ENCODE peak calls at places on chromosomes 4 and X, in four cellular contexts. I is spleen, J is Panc1, A is fibroblast of lung. F is an unnamed sample.

GRCh38 chrX:21974011-21974385 is 33.5 kb downstream of the SMS start:
- DNase-seq in I (no peak), A (peak; percentile 46), J (no peak), F (no peak)

GRCh38 chr4:3744232-3744631 is 22.0 kb upstream of the ADRA2C start:
- DNase-seq in J (no peak), A (no peak), I (no peak), F (no peak)

GRCh38 chr4:170853422-170854021 is 763.8 kb upstream of the AADAT start:
- DNase-seq in I (no peak), J (peak; percentile 4), A (peak; percentile 3), F (peak; percentile 47)

GRCh38 chr4:19735012-19735411 is 516.7 kb upstream of the SLIT2 start:
- DNase-seq in J (no peak), I (no peak), A (no peak), F (no peak)

GRCh38 chr4:151801547-151802516 is 41.0 kb upstream of the GATB start:
- DNase-seq in I (no peak), J (peak; percentile 15), A (peak; percentile 32), F (no peak)

GRCh38 chr4:167854881-167855280 is 237.5 kb upstream of the ANXA10 start:
- DNase-seq in J (no peak), I (no peak), A (no peak), F (no peak)

GRCh38 chrX:139203681-139204575 is 326.6 kb upstream of the F9 start:
- DNase-seq in I (peak; percentile 83), J (no peak), A (peak; percentile 37), F (peak; percentile 70)

GRCh38 chr4:108646706-108647105 is 3.7 kb upstream of the OSTC start:
- DNase-seq in J (no peak), A (no peak), I (no peak), F (no peak)

GRCh38 chr4:148367756-148368155 is 74.5 kb downstream of the NR3C2 start:
- DNase-seq in J (no peak), I (no peak), A (no peak), F (no peak)

GRCh38 chrX:31228415-31228832 is 156.6 kb upstream of the FTHL17 start:
- DNase-seq in J (no peak), A (peak; percentile 76), I (no peak), F (no peak)

GRCh38 chr4:7425171-7425570 is 9.6 kb downstream of the PSAPL1 start:
- DNase-seq in J (no peak), A (no peak), I (peak; percentile 64), F (peak; percentile 45)

GRCh38 chr4:113328514-113328913 is 279.1 kb downstream of the ANK2 start:
- DNase-seq in I (no peak), J (no peak), A (no peak), F (no peak)

GRCh38 chr4:150515135-150515534 is 66.8 kb upstream of the MAB21L2 start:
- DNase-seq in I (no peak), A (no peak), J (no peak), F (no peak)

GRCh38 chr4:54746228-54746627 is 88.5 kb downstream of the KIT start:
- DNase-seq in I (no peak), A (peak; percentile 17), J (no peak), F (no peak)

GRCh38 chr4:88378691-88379559 is at the start of gene HERC6:
- DNase-seq in I (peak; percentile 94), A (peak; percentile 80), J (peak; percentile 46), F (peak; percentile 91)
- TF ChIP-seq CTCF in I (peak; percentile 80), A (peak; percentile 68), J (peak; percentile 81), F (peak; percentile 47)

DNA sequence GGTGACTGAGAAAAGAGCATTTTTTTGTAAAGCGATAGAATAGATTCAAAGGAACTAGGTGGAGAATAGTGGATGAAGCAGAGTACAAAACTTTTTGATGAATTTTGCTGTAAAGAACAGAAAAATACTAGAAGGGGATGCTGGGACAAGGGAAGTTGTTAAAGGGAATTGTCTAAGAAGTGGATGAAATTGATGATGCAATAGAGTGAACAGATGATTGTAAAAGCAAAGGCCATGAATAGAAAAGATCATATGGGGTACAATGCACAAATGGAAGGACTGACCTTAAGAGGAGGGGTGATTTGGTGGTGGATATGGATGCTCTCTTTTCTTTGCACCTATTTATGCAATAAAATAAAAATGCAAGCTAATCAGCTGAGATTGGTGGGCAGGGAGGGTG is 262.7 kb upstream of the MAD2L1 start:
- DNase-seq in J (no peak), I (no peak), A (no peak), F (no peak)
- TF ChIP-seq CTCF in J (no peak), I (no peak), A (no peak), F (no peak)

DNA sequence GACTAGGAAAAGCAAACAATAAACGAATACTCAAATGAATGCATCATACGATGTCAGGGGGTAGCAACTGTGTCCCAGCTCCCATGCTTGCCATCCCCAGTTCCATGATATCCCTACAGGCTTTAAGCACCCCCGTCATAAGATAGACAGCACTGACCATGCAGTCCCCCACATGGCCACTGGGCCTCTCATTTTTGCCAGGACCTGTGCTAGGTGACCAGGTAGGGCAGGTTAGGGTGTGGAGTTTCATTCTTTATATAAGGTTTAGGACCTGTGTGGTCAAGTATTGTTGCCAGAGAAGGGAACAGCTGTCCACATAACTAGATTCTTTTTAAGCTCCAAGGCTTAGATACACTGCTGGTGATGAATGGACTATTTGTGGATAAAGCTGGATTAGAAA is 9.7 kb downstream of the PPEF2 start:
- DNase-seq in I (no peak), J (no peak), A (no peak), F (no peak)
- TF ChIP-seq CTCF in I (no peak), J (peak; percentile 24), A (peak; percentile 8), F (no peak)

GRCh38 chr4:135073389-135073788 is 871.8 kb upstream of the PABPC4L start:
- DNase-seq in I (no peak), A (no peak), J (no peak), F (no peak)

DNA sequence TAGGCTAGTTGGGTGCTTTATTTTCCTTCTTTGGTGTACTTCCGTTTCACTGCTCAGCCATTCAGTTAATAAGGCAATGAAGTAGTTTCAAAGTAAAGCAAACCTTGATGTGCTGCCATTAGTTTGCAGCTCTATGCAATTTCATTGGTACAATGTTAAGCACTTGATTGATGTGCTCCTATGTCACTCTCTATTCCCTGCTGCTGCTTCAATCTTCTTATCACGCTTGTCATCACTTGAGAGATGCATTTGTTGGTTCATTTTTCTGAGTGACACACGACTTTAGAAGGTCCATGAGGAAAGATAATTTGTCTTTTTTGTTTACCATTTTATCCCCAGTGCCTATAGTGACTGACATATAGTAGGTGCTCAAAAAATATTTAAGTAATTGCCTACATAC is 871.0 kb upstream of the PABPC4L start:
- DNase-seq in I (no peak), J (no peak), A (no peak), F (no peak)
- TF ChIP-seq CTCF in I (no peak), J (no peak), A (no peak), F (no peak)

DNA sequence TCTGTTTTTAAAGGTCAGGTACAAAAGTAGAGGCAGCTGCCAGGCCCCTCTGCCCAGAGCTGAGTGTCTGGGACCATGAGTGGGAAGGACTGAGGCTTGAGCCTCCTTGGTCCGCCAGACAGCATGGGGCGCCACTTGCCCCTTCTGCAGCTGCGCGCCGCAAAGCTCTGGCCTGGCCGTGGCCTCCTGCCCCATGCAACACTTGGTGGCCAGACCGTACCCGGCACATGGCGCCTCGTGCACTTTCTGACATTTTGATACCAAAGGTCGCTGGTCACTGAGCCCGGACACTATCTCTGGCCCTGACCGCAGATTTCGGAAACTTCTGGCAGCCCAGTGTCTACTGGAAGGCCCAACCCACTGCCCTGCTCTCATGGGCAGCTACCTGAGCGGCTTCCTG is 18.6 kb downstream of the CLTRN start:
- DNase-seq in J (no peak), I (no peak), A (no peak), F (no peak)
- TF ChIP-seq CTCF in J (no peak), I (no peak), A (no peak), F (no peak)

GRCh38 chrX:19332983-19333382 is 10.7 kb upstream of the PDHA1 start:
- DNase-seq in A (peak; percentile 10), I (no peak), J (no peak), F (no peak)

DNA sequence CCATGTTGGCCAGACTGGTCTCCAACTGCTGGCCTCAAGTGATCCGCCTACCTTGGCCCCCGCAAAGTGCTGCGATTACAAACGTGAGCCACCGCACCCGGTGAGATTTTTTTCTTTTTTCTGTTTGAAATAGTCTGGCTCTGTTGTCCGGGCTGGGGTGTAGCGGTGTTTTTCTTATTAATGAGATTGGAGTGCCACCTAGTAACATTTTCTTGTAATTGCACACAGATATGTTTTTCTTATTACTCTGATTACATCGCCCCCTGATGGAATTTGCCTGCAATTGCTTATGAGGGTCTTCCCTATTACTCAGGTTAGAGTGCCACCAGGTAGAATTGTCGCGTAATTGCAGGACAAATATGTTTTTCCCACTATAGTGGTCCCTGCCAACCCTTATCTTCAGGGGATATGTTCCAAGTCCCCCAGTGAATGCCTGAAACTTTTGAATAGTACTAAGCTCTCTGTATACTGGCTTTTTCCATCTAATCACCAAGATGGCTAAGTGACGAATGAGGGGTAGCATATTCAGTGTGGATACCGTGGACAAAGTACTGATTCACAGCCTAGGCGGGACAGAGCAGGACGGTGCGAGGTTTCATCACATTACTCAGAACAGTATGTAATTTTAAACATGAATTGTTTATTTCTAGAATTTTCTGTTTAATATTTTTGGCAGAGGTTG is 8.6 kb upstream of the PDHA1 start:
- DNase-seq in A (no peak), I (no peak), J (no peak), F (no peak)
- TF ChIP-seq CTCF in A (peak; percentile 18), I (peak; percentile 47), J (peak; percentile 56), F (no peak)

DNA sequence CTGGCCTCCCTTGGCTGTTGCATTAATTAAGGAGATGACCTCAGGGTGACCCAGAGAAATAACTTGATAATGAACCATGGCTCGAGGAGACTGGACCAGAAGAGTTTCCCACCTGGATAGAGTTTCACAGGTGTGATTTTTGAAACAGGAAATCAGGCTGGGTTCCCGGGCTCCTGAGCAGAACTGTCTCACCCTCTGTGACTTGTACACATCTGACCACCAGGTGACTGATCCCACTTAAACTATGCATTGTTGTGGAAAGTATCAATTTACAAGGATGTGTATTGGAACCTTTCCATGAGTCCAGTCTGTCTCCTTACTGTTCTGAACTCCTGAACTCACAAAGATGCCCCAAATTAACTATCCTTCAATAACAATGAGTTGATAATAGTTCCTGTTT is 220.3 kb downstream of the PTTG2 start:
- DNase-seq in J (no peak), A (no peak), I (no peak), F (no peak)
- TF ChIP-seq CTCF in J (no peak), A (no peak), I (no peak), F (no peak)

DNA sequence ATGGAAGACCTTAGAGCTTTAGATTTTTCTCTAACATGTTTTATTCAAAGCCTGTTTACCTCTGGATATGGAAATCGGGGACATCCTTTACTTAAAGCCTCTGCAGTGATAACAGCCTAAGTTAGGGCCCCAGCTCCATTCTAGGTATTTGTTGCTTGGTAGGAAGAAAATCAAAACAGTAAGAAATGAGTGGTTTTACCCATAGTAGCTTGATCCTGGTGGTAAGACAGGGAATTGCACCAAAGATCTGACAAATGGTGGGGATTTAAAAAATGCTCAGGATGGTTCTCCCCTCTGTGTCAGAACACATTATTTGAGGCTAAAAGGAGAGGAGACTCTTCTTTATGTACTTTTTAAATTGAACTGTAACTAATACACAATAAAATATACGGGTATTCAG is 52.4 kb downstream of the AFF2 start:
- DNase-seq in A (no peak), J (no peak), I (no peak), F (no peak)
- TF ChIP-seq CTCF in A (peak; percentile 25), J (no peak), I (no peak), F (no peak)

GRCh38 chr4:133938061-133938460 is 263.5 kb downstream of the PABPC4L start:
- DNase-seq in A (peak; percentile 4), J (no peak), I (no peak), F (no peak)
- TF ChIP-seq CTCF in A (no peak), J (no peak), I (no peak), F (no peak)